ENCODE peak calls at places on chromosomes 11 and 22, in eight cellular contexts. V is effector CD4-positive, alpha-beta T cell; H is BE2C; C is amygdala; Q is adrenal gland; L is HT-29; D is NCI-H1105; A is HuH-7. F is an unnamed sample.

GRCh38 chr11:6695377-6695776 is 12.2 kb upstream of the MRPL17 start:
- DNase-seq in V (no peak), H (no peak), C (no peak), Q (peak), L (no peak), D (no peak), A (no peak), F (no peak)

GRCh38 chr11:44625759-44626523 is 60.5 kb downstream of the CD82 start:
- DNase-seq in V (no peak), H (no peak), C (no peak), Q (no peak), L (no peak), D (no peak), A (no peak), F (peak)

GRCh38 chr11:78074756-78075155 is 4.9 kb downstream of the NDUFC2 start:
- DNase-seq in V (no peak), H (peak), C (no peak), Q (no peak), L (no peak), D (no peak), A (no peak), F (no peak)

GRCh38 chr11:3802016-3802790 is 4.8 kb upstream of the NUP98 start:
- DNase-seq in V (no peak), H (no peak), C (no peak), Q (no peak), L (no peak), D (no peak), A (no peak), F (no peak)

GRCh38 chr11:68839054-68839865 is 2.5 kb downstream of the CPT1A start:
- DNase-seq in V (peak), H (peak), C (peak), Q (peak), L (peak), D (peak), A (peak), F (peak)

GRCh38 chr11:27740362-27741024 is 40.2 kb upstream of the BDNF start:
- DNase-seq in V (no peak), H (no peak), C (no peak), Q (no peak), L (no peak), D (no peak), A (no peak), F (no peak)

GRCh38 chr22:17700778-17701177 is 62.2 kb downstream of the BCL2L13 start:
- DNase-seq in V (no peak), H (no peak), C (no peak), Q (no peak), L (no peak), D (no peak), A (no peak), F (no peak)

GRCh38 chr11:58177409-58178054 is 11.3 kb upstream of the OR9Q2 start:
- DNase-seq in V (no peak), H (no peak), C (no peak), Q (no peak), L (no peak), D (no peak), A (no peak), F (no peak)

GRCh38 chr11:88886796-88887195 is 179.0 kb downstream of the GRM5 start:
- DNase-seq in V (peak), H (peak), C (no peak), Q (no peak), L (peak), D (no peak), A (peak), F (peak)

GRCh38 chr11:82775736-82776346 is 42.2 kb upstream of the FAM181B start:
- DNase-seq in V (no peak), H (peak), C (no peak), Q (peak), L (peak), D (no peak), A (peak), F (peak)

GRCh38 chr11:1629326-1630185 is at the start of gene KRTAP5-5:
- DNase-seq in V (no peak), H (no peak), C (no peak), Q (no peak), L (no peak), D (no peak), A (no peak), F (no peak)

GRCh38 chr11:110715541-110715940 is 3.3 kb upstream of the ARHGAP20 start:
- DNase-seq in V (no peak), H (no peak), C (no peak), Q (no peak), L (no peak), D (no peak), A (no peak), F (no peak)

GRCh38 chr11:19513253-19513652 is 199.4 kb upstream of the NAV2 start:
- DNase-seq in V (no peak), H (no peak), C (no peak), Q (no peak), L (no peak), D (no peak), A (no peak), F (no peak)

GRCh38 chr11:86274999-86275398 is 27.0 kb upstream of the HIKESHI start:
- DNase-seq in V (no peak), H (no peak), C (no peak), Q (no peak), L (no peak), D (no peak), A (no peak), F (no peak)

GRCh38 chr11:118415739-118416068 is 14.3 kb downstream of the ATP5MG start:
- DNase-seq in V (no peak), H (peak), C (no peak), Q (peak), L (peak), D (no peak), A (no peak), F (no peak)

GRCh38 chr11:128929991-128930390 is 12.7 kb downstream of the TP53AIP1 start:
- DNase-seq in V (no peak), H (no peak), C (no peak), Q (no peak), L (no peak), D (no peak), A (no peak), F (no peak)

GRCh38 chr11:112785717-112786116 is 175.5 kb upstream of the NCAM1 start:
- DNase-seq in V (no peak), H (no peak), C (no peak), Q (peak), L (no peak), D (no peak), A (no peak), F (no peak)

GRCh38 chr11:76236092-76237026 is 30.1 kb upstream of the WNT11 start:
- DNase-seq in V (peak), H (peak), C (peak), Q (no peak), L (peak), D (peak), A (peak), F (peak)

GRCh38 chr11:67627788-67628624 is 1.7 kb downstream of the NUDT8 start:
- DNase-seq in V (no peak), H (no peak), C (no peak), Q (no peak), L (no peak), D (no peak), A (no peak), F (no peak)

GRCh38 chr11:74749965-74750296 is 1.3 kb downstream of the RNF169 start:
- DNase-seq in V (no peak), H (no peak), C (no peak), Q (no peak), L (no peak), D (no peak), A (no peak), F (no peak)

GRCh38 chr11:1130276-1131032 is 27.3 kb upstream of the MUC5AC start:
- DNase-seq in V (no peak), H (no peak), C (no peak), Q (no peak), L (peak), D (peak), A (no peak), F (no peak)

GRCh38 chr11:23359297-23359696 is 499.0 kb upstream of the CCDC179 start:
- DNase-seq in V (no peak), H (peak), C (no peak), Q (peak), L (peak), D (no peak), A (no peak), F (no peak)

GRCh38 chr11:26931248-26931631 is 62.7 kb upstream of the FIBIN start:
- DNase-seq in V (no peak), H (no peak), C (no peak), Q (peak), L (no peak), D (no peak), A (no peak), F (no peak)

GRCh38 chr11:117315285-117316196 is 515 bp downstream of the BACE1 start:
- DNase-seq in V (no peak), H (peak), C (no peak), Q (peak), L (peak), D (no peak), A (no peak), F (peak)